ENCODE peak calls at places on chromosomes 16 and 17, in eight cellular contexts. One of them, this sample, is unnamed.

GRCh38 chr16:69482410-69482951 is 58.1 kb downstream of the CYB5B start:
- DNase-seq in right lobe of liver: no peak
- DNase-seq in AG04450: no peak
- DNase-seq in CD8-positive, alpha-beta T cell: no peak
- DNase-seq in effector memory CD4-positive, alpha-beta T cell: no peak
- DNase-seq in psoas muscle: peak
- DNase-seq in neuronal stem cell: no peak
- DNase-seq in skeletal muscle cell: peak
- DNase-seq in this sample: no peak

GRCh38 chr17:4536742-4537411 is 18.3 kb downstream of the MYBBP1A start:
- DNase-seq in right lobe of liver: no peak
- DNase-seq in AG04450: no peak
- DNase-seq in CD8-positive, alpha-beta T cell: no peak
- DNase-seq in effector memory CD4-positive, alpha-beta T cell: no peak
- DNase-seq in psoas muscle: peak
- DNase-seq in neuronal stem cell: no peak
- DNase-seq in skeletal muscle cell: no peak
- DNase-seq in this sample: no peak

GRCh38 chr17:81200695-81201580 is 21.8 kb downstream of the CEP131 start:
- DNase-seq in right lobe of liver: no peak
- DNase-seq in AG04450: peak
- DNase-seq in CD8-positive, alpha-beta T cell: no peak
- DNase-seq in effector memory CD4-positive, alpha-beta T cell: no peak
- DNase-seq in psoas muscle: no peak
- DNase-seq in neuronal stem cell: peak
- DNase-seq in skeletal muscle cell: peak
- DNase-seq in this sample: peak

GRCh38 chr16:75070055-75070841 is 46.3 kb downstream of the LDHD start:
- DNase-seq in right lobe of liver: peak
- DNase-seq in AG04450: no peak
- DNase-seq in CD8-positive, alpha-beta T cell: no peak
- DNase-seq in effector memory CD4-positive, alpha-beta T cell: no peak
- DNase-seq in psoas muscle: peak
- DNase-seq in neuronal stem cell: no peak
- DNase-seq in skeletal muscle cell: no peak
- DNase-seq in this sample: no peak

GRCh38 chr17:69088643-69089200 is 28.0 kb upstream of the ABCA9 start:
- DNase-seq in right lobe of liver: no peak
- DNase-seq in AG04450: no peak
- DNase-seq in CD8-positive, alpha-beta T cell: no peak
- DNase-seq in effector memory CD4-positive, alpha-beta T cell: no peak
- DNase-seq in psoas muscle: no peak
- DNase-seq in neuronal stem cell: no peak
- DNase-seq in skeletal muscle cell: no peak
- DNase-seq in this sample: no peak

GRCh38 chr16:14300631-14301149 is 229.6 kb downstream of the MRTFB start:
- DNase-seq in right lobe of liver: peak
- DNase-seq in AG04450: no peak
- DNase-seq in CD8-positive, alpha-beta T cell: peak
- DNase-seq in effector memory CD4-positive, alpha-beta T cell: no peak
- DNase-seq in psoas muscle: peak
- DNase-seq in neuronal stem cell: no peak
- DNase-seq in skeletal muscle cell: peak
- DNase-seq in this sample: no peak

GRCh38 chr16:22424161-22424937 is 49.9 kb upstream of the CDR2 start:
- DNase-seq in right lobe of liver: peak
- DNase-seq in AG04450: no peak
- DNase-seq in CD8-positive, alpha-beta T cell: no peak
- DNase-seq in effector memory CD4-positive, alpha-beta T cell: no peak
- DNase-seq in psoas muscle: peak
- DNase-seq in neuronal stem cell: no peak
- DNase-seq in skeletal muscle cell: no peak
- DNase-seq in this sample: no peak

GRCh38 chr17:79988163-79988971 is 47.3 kb downstream of the TBC1D16 start:
- DNase-seq in right lobe of liver: peak
- DNase-seq in AG04450: peak
- DNase-seq in CD8-positive, alpha-beta T cell: no peak
- DNase-seq in effector memory CD4-positive, alpha-beta T cell: no peak
- DNase-seq in psoas muscle: no peak
- DNase-seq in neuronal stem cell: no peak
- DNase-seq in skeletal muscle cell: peak
- DNase-seq in this sample: no peak

GRCh38 chr17:61474235-61474927 is 22.2 kb downstream of the TBX4 start:
- DNase-seq in right lobe of liver: no peak
- DNase-seq in AG04450: no peak
- DNase-seq in CD8-positive, alpha-beta T cell: no peak
- DNase-seq in effector memory CD4-positive, alpha-beta T cell: no peak
- DNase-seq in psoas muscle: no peak
- DNase-seq in neuronal stem cell: no peak
- DNase-seq in skeletal muscle cell: peak
- DNase-seq in this sample: no peak

GRCh38 chr16:51401673-51402072 is 250.6 kb upstream of the SALL1 start:
- DNase-seq in right lobe of liver: peak
- DNase-seq in AG04450: no peak
- DNase-seq in CD8-positive, alpha-beta T cell: no peak
- DNase-seq in effector memory CD4-positive, alpha-beta T cell: no peak
- DNase-seq in psoas muscle: no peak
- DNase-seq in neuronal stem cell: no peak
- DNase-seq in skeletal muscle cell: no peak
- DNase-seq in this sample: no peak

GRCh38 chr17:75617218-75617617 is 16.0 kb upstream of the SMIM5 start:
- DNase-seq in right lobe of liver: no peak
- DNase-seq in AG04450: no peak
- DNase-seq in CD8-positive, alpha-beta T cell: no peak
- DNase-seq in effector memory CD4-positive, alpha-beta T cell: no peak
- DNase-seq in psoas muscle: no peak
- DNase-seq in neuronal stem cell: no peak
- DNase-seq in skeletal muscle cell: no peak
- DNase-seq in this sample: no peak

GRCh38 chr16:7334801-7335560 is 2.3 kb downstream of the RBFOX1 start:
- DNase-seq in right lobe of liver: no peak
- DNase-seq in AG04450: no peak
- DNase-seq in CD8-positive, alpha-beta T cell: no peak
- DNase-seq in effector memory CD4-positive, alpha-beta T cell: no peak
- DNase-seq in psoas muscle: no peak
- DNase-seq in neuronal stem cell: no peak
- DNase-seq in skeletal muscle cell: no peak
- DNase-seq in this sample: no peak

GRCh38 chr16:85553436-85554113 is 59.5 kb upstream of the GSE1 start:
- DNase-seq in right lobe of liver: peak
- DNase-seq in AG04450: no peak
- DNase-seq in CD8-positive, alpha-beta T cell: peak
- DNase-seq in effector memory CD4-positive, alpha-beta T cell: peak
- DNase-seq in psoas muscle: peak
- DNase-seq in neuronal stem cell: peak
- DNase-seq in skeletal muscle cell: no peak
- DNase-seq in this sample: no peak

GRCh38 chr17:40181205-40181604 is 3.9 kb downstream of the RAPGEFL1 start:
- DNase-seq in right lobe of liver: no peak
- DNase-seq in AG04450: no peak
- DNase-seq in CD8-positive, alpha-beta T cell: no peak
- DNase-seq in effector memory CD4-positive, alpha-beta T cell: no peak
- DNase-seq in psoas muscle: no peak
- DNase-seq in neuronal stem cell: no peak
- DNase-seq in skeletal muscle cell: no peak
- DNase-seq in this sample: no peak

GRCh38 chr17:77864234-77865108 is 94.0 kb upstream of the TNRC6C start:
- DNase-seq in right lobe of liver: no peak
- DNase-seq in AG04450: no peak
- DNase-seq in CD8-positive, alpha-beta T cell: no peak
- DNase-seq in effector memory CD4-positive, alpha-beta T cell: no peak
- DNase-seq in psoas muscle: peak
- DNase-seq in neuronal stem cell: no peak
- DNase-seq in skeletal muscle cell: no peak
- DNase-seq in this sample: no peak

GRCh38 chr17:21301593-21302550 is 17.4 kb downstream of the MAP2K3 start:
- DNase-seq in right lobe of liver: no peak
- DNase-seq in AG04450: no peak
- DNase-seq in CD8-positive, alpha-beta T cell: no peak
- DNase-seq in effector memory CD4-positive, alpha-beta T cell: no peak
- DNase-seq in psoas muscle: peak
- DNase-seq in neuronal stem cell: no peak
- DNase-seq in skeletal muscle cell: no peak
- DNase-seq in this sample: no peak

GRCh38 chr16:50490828-50491227 is 57.4 kb upstream of the NKD1 start:
- DNase-seq in right lobe of liver: no peak
- DNase-seq in AG04450: no peak
- DNase-seq in CD8-positive, alpha-beta T cell: no peak
- DNase-seq in effector memory CD4-positive, alpha-beta T cell: no peak
- DNase-seq in psoas muscle: no peak
- DNase-seq in neuronal stem cell: no peak
- DNase-seq in skeletal muscle cell: no peak
- DNase-seq in this sample: no peak

GRCh38 chr16:85471469-85472431 is 141.4 kb upstream of the GSE1 start:
- DNase-seq in right lobe of liver: no peak
- DNase-seq in AG04450: no peak
- DNase-seq in CD8-positive, alpha-beta T cell: no peak
- DNase-seq in effector memory CD4-positive, alpha-beta T cell: no peak
- DNase-seq in psoas muscle: no peak
- DNase-seq in neuronal stem cell: no peak
- DNase-seq in skeletal muscle cell: no peak
- DNase-seq in this sample: no peak

GRCh38 chr16:88451586-88452484 is 1.2 kb upstream of the ZFPM1 start:
- DNase-seq in right lobe of liver: no peak
- DNase-seq in AG04450: no peak
- DNase-seq in CD8-positive, alpha-beta T cell: peak
- DNase-seq in effector memory CD4-positive, alpha-beta T cell: no peak
- DNase-seq in psoas muscle: no peak
- DNase-seq in neuronal stem cell: no peak
- DNase-seq in skeletal muscle cell: no peak
- DNase-seq in this sample: no peak

GRCh38 chr17:15342460-15342859 is 1.1 kb upstream of the TEKT3 start:
- DNase-seq in right lobe of liver: no peak
- DNase-seq in AG04450: no peak
- DNase-seq in CD8-positive, alpha-beta T cell: no peak
- DNase-seq in effector memory CD4-positive, alpha-beta T cell: no peak
- DNase-seq in psoas muscle: no peak
- DNase-seq in neuronal stem cell: no peak
- DNase-seq in skeletal muscle cell: no peak
- DNase-seq in this sample: no peak

GRCh38 chr17:30396129-30396528 is 17.4 kb downstream of the CPD start:
- DNase-seq in right lobe of liver: no peak
- DNase-seq in AG04450: no peak
- DNase-seq in CD8-positive, alpha-beta T cell: no peak
- DNase-seq in effector memory CD4-positive, alpha-beta T cell: no peak
- DNase-seq in psoas muscle: no peak
- DNase-seq in neuronal stem cell: no peak
- DNase-seq in skeletal muscle cell: no peak
- DNase-seq in this sample: no peak

GRCh38 chr17:28142355-28142754 is 99.9 kb downstream of the NLK start:
- DNase-seq in right lobe of liver: no peak
- DNase-seq in AG04450: no peak
- DNase-seq in CD8-positive, alpha-beta T cell: no peak
- DNase-seq in effector memory CD4-positive, alpha-beta T cell: no peak
- DNase-seq in psoas muscle: no peak
- DNase-seq in neuronal stem cell: no peak
- DNase-seq in skeletal muscle cell: no peak
- DNase-seq in this sample: no peak

GRCh38 chr17:76191891-76192290 is 48.4 kb downstream of the RNF157 start:
- DNase-seq in right lobe of liver: no peak
- DNase-seq in AG04450: no peak
- DNase-seq in CD8-positive, alpha-beta T cell: no peak
- DNase-seq in effector memory CD4-positive, alpha-beta T cell: peak
- DNase-seq in psoas muscle: no peak
- DNase-seq in neuronal stem cell: no peak
- DNase-seq in skeletal muscle cell: no peak
- DNase-seq in this sample: peak

GRCh38 chr16:48903054-48903453 is 293.1 kb upstream of the N4BP1 start:
- DNase-seq in right lobe of liver: no peak
- DNase-seq in AG04450: no peak
- DNase-seq in CD8-positive, alpha-beta T cell: no peak
- DNase-seq in effector memory CD4-positive, alpha-beta T cell: no peak
- DNase-seq in psoas muscle: no peak
- DNase-seq in neuronal stem cell: no peak
- DNase-seq in skeletal muscle cell: no peak
- DNase-seq in this sample: no peak

GRCh38 chr16:982152-983043 is 828 bp downstream of the SOX8 start:
- DNase-seq in right lobe of liver: no peak
- DNase-seq in AG04450: no peak
- DNase-seq in CD8-positive, alpha-beta T cell: peak
- DNase-seq in effector memory CD4-positive, alpha-beta T cell: no peak
- DNase-seq in psoas muscle: no peak
- DNase-seq in neuronal stem cell: no peak
- DNase-seq in skeletal muscle cell: no peak
- DNase-seq in this sample: no peak
- H3K4me3 ChIP-seq in right lobe of liver: no peak
- H3K4me3 ChIP-seq in AG04450: no peak
- H3K4me3 ChIP-seq in CD8-positive, alpha-beta T cell: peak
- H3K4me3 ChIP-seq in effector memory CD4-positive, alpha-beta T cell: peak
- H3K4me3 ChIP-seq in psoas muscle: peak
- H3K4me3 ChIP-seq in neuronal stem cell: peak
- H3K4me3 ChIP-seq in skeletal muscle cell: peak
- H3K4me3 ChIP-seq in this sample: no peak

GRCh38 chr16:80932725-80933124 is 74.0 kb downstream of the CMC2 start:
- DNase-seq in right lobe of liver: peak
- DNase-seq in AG04450: no peak
- DNase-seq in CD8-positive, alpha-beta T cell: no peak
- DNase-seq in effector memory CD4-positive, alpha-beta T cell: no peak
- DNase-seq in psoas muscle: peak
- DNase-seq in neuronal stem cell: no peak
- DNase-seq in skeletal muscle cell: peak
- DNase-seq in this sample: no peak
- H3K4me3 ChIP-seq in right lobe of liver: peak
- H3K4me3 ChIP-seq in AG04450: peak
- H3K4me3 ChIP-seq in CD8-positive, alpha-beta T cell: no peak
- H3K4me3 ChIP-seq in effector memory CD4-positive, alpha-beta T cell: no peak
- H3K4me3 ChIP-seq in psoas muscle: peak
- H3K4me3 ChIP-seq in neuronal stem cell: no peak
- H3K4me3 ChIP-seq in skeletal muscle cell: peak
- H3K4me3 ChIP-seq in this sample: no peak

DNA sequence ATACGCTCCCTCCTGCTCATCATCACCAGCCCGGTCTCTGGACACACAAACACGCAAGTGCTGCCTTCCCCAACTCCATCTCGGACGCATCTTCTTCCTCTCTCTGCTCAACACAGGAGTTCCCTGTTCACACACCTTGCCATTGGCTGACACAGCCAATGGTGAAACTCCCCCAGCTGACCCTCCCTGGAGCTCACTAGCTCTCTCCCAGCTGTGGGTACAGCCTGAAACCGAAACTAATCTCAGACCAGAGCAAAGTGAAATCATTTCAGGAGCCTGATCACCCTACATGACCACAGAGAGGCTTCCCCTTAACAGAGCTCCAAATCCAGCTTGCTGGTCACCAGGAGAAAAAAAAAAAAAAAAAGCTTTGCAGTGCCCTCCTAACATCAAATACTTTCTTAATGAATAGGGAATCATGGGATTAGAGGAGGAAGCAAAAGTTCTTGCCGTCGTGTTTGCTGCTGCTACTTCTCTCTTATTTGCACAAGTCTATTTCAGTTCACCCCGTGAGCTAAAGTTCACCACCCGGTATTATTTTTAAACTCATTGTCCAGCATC is 8.3 kb downstream of the CUEDC1 start:
- DNase-seq in right lobe of liver: peak
- DNase-seq in AG04450: peak
- DNase-seq in CD8-positive, alpha-beta T cell: peak
- DNase-seq in effector memory CD4-positive, alpha-beta T cell: no peak
- DNase-seq in psoas muscle: no peak
- DNase-seq in neuronal stem cell: no peak
- DNase-seq in skeletal muscle cell: no peak
- DNase-seq in this sample: no peak
- H3K4me3 ChIP-seq in right lobe of liver: peak
- H3K4me3 ChIP-seq in AG04450: peak
- H3K4me3 ChIP-seq in CD8-positive, alpha-beta T cell: peak
- H3K4me3 ChIP-seq in effector memory CD4-positive, alpha-beta T cell: peak
- H3K4me3 ChIP-seq in psoas muscle: peak
- H3K4me3 ChIP-seq in neuronal stem cell: no peak
- H3K4me3 ChIP-seq in skeletal muscle cell: peak
- H3K4me3 ChIP-seq in this sample: no peak

GRCh38 chr17:17173921-17174320 is 32.2 kb downstream of the PLD6 start:
- DNase-seq in right lobe of liver: no peak
- DNase-seq in AG04450: no peak
- DNase-seq in CD8-positive, alpha-beta T cell: no peak
- DNase-seq in effector memory CD4-positive, alpha-beta T cell: no peak
- DNase-seq in psoas muscle: no peak
- DNase-seq in neuronal stem cell: no peak
- DNase-seq in skeletal muscle cell: no peak
- DNase-seq in this sample: no peak
- H3K4me3 ChIP-seq in right lobe of liver: no peak
- H3K4me3 ChIP-seq in AG04450: no peak
- H3K4me3 ChIP-seq in CD8-positive, alpha-beta T cell: no peak
- H3K4me3 ChIP-seq in effector memory CD4-positive, alpha-beta T cell: no peak
- H3K4me3 ChIP-seq in psoas muscle: no peak
- H3K4me3 ChIP-seq in neuronal stem cell: no peak
- H3K4me3 ChIP-seq in skeletal muscle cell: no peak
- H3K4me3 ChIP-seq in this sample: no peak

This sample was measured in Jurkat, Clone E6-1.